ENCODE peak calls at places on chromosome 1, in six cellular contexts. One of them, this sample, is unnamed.

GRCh38 chr1:198107041-198107440 is 49.8 kb upstream of the NEK7 start:
- DNase-seq in iPS-NIHi11: no peak
- DNase-seq in non-pigmented ciliary epithelial cell: no peak
- DNase-seq in neural crest cell: no peak
- DNase-seq in stomach: no peak
- DNase-seq in stimulated activated CD8-positive, alpha-beta memory T cell treated with anti-CD3 and anti-CD28 coated beads, Interleukin-15, amount 100 ng/mL, for 24 hours: no peak
- DNase-seq in this sample: no peak

GRCh38 chr1:201307760-201308499 is 24.6 kb downstream of the PKP1 start:
- DNase-seq in non-pigmented ciliary epithelial cell: no peak
- DNase-seq in stomach: peak
- DNase-seq in stimulated activated CD8-positive, alpha-beta memory T cell treated with anti-CD3 and anti-CD28 coated beads, Interleukin-15, amount 100 ng/mL, for 24 hours: no peak
- DNase-seq in iPS-NIHi11: no peak
- DNase-seq in neural crest cell: no peak
- DNase-seq in this sample: no peak

GRCh38 chr1:108893141-108893530 is 16.4 kb downstream of the GPSM2 start:
- DNase-seq in stomach: no peak
- DNase-seq in stimulated activated CD8-positive, alpha-beta memory T cell treated with anti-CD3 and anti-CD28 coated beads, Interleukin-15, amount 100 ng/mL, for 24 hours: no peak
- DNase-seq in iPS-NIHi11: no peak
- DNase-seq in non-pigmented ciliary epithelial cell: no peak
- DNase-seq in neural crest cell: no peak
- DNase-seq in this sample: no peak

GRCh38 chr1:58432813-58433668 is 113.5 kb downstream of the OMA1 start:
- DNase-seq in neural crest cell: peak
- DNase-seq in stomach: no peak
- DNase-seq in non-pigmented ciliary epithelial cell: peak
- DNase-seq in iPS-NIHi11: peak
- DNase-seq in stimulated activated CD8-positive, alpha-beta memory T cell treated with anti-CD3 and anti-CD28 coated beads, Interleukin-15, amount 100 ng/mL, for 24 hours: no peak
- DNase-seq in this sample: no peak

GRCh38 chr1:96387785-96388184 is 333.8 kb upstream of the PTBP2 start:
- DNase-seq in non-pigmented ciliary epithelial cell: no peak
- DNase-seq in neural crest cell: no peak
- DNase-seq in stimulated activated CD8-positive, alpha-beta memory T cell treated with anti-CD3 and anti-CD28 coated beads, Interleukin-15, amount 100 ng/mL, for 24 hours: no peak
- DNase-seq in iPS-NIHi11: no peak
- DNase-seq in stomach: no peak
- DNase-seq in this sample: no peak

GRCh38 chr1:93595749-93596148 is 85.9 kb downstream of the BCAR3 start:
- DNase-seq in neural crest cell: no peak
- DNase-seq in stimulated activated CD8-positive, alpha-beta memory T cell treated with anti-CD3 and anti-CD28 coated beads, Interleukin-15, amount 100 ng/mL, for 24 hours: no peak
- DNase-seq in iPS-NIHi11: no peak
- DNase-seq in non-pigmented ciliary epithelial cell: no peak
- DNase-seq in stomach: no peak
- DNase-seq in this sample: no peak

GRCh38 chr1:183023601-183024351 is 556 bp downstream of the LAMC1 start:
- DNase-seq in neural crest cell: peak
- DNase-seq in stimulated activated CD8-positive, alpha-beta memory T cell treated with anti-CD3 and anti-CD28 coated beads, Interleukin-15, amount 100 ng/mL, for 24 hours: no peak
- DNase-seq in iPS-NIHi11: peak
- DNase-seq in non-pigmented ciliary epithelial cell: no peak
- DNase-seq in stomach: peak
- DNase-seq in this sample: peak

GRCh38 chr1:59391216-59392179 is 94.6 kb downstream of the FGGY start:
- DNase-seq in iPS-NIHi11: no peak
- DNase-seq in stomach: no peak
- DNase-seq in stimulated activated CD8-positive, alpha-beta memory T cell treated with anti-CD3 and anti-CD28 coated beads, Interleukin-15, amount 100 ng/mL, for 24 hours: no peak
- DNase-seq in neural crest cell: no peak
- DNase-seq in non-pigmented ciliary epithelial cell: no peak
- DNase-seq in this sample: no peak

GRCh38 chr1:95352767-95353166 is 118.8 kb downstream of the RWDD3 start:
- DNase-seq in iPS-NIHi11: no peak
- DNase-seq in neural crest cell: no peak
- DNase-seq in stimulated activated CD8-positive, alpha-beta memory T cell treated with anti-CD3 and anti-CD28 coated beads, Interleukin-15, amount 100 ng/mL, for 24 hours: no peak
- DNase-seq in non-pigmented ciliary epithelial cell: no peak
- DNase-seq in stomach: peak
- DNase-seq in this sample: no peak

This sample was measured in omental fat pad.